ENCODE peak calls at places on chromosomes 6 and 20, in nine cellular contexts. R, S, N, L, Y, K, F, H and O are unnamed samples.
A peak's percentile ranks its signal among the peaks of the same experiment; 100 is the strongest.

GRCh38 chr6:164612731-164613130 is 696.7 kb downstream of the C6orf118 start:
- DNase-seq in K (no peak), H (no peak), R (no peak), Y (no peak), F (no peak), L (no peak), S (no peak), N (no peak), O (no peak)

GRCh38 chr6:161694995-161695394 is 421.1 kb upstream of the AGPAT4 start:
- DNase-seq in R (no peak), F (no peak), Y (no peak), H (no peak), S (no peak), N (peak; percentile 7), L (no peak), K (no peak), O (peak; percentile 6)

GRCh38 chr6:159701413-159701999 is 8.5 kb upstream of the SOD2 start:
- DNase-seq in H (peak; percentile 97), K (no peak), N (no peak), F (no peak), R (no peak), L (no peak), Y (no peak), S (peak; percentile 63), O (no peak)

GRCh38 chr6:32194388-32194787 is 1.9 kb upstream of the GPSM3 start:
- DNase-seq in N (no peak), H (no peak), R (no peak), L (no peak), S (no peak), F (no peak), K (no peak), Y (no peak), O (no peak)

GRCh38 chr6:26454641-26455040 is 3.1 kb upstream of the BTN2A1 start:
- DNase-seq in H (peak; percentile 52), Y (no peak), N (no peak), L (no peak), F (no peak), S (no peak), R (no peak), K (no peak), O (no peak)

GRCh38 chr20:15875446-15875845 is 697.8 kb downstream of the KIF16B start:
- DNase-seq in L (no peak), R (no peak), S (no peak), F (no peak), N (no peak), H (no peak), K (no peak), Y (no peak), O (no peak)

GRCh38 chr6:135129139-135129867 is 51.8 kb upstream of the MYB start:
- DNase-seq in R (no peak), L (no peak), F (no peak), S (no peak), H (no peak), K (no peak), Y (no peak), N (no peak), O (no peak)

GRCh38 chr6:41647061-41647511 is 8.8 kb downstream of the MDFI start:
- DNase-seq in R (no peak), H (no peak), Y (no peak), N (no peak), K (no peak), F (no peak), S (no peak), L (no peak), O (no peak)

GRCh38 chr6:159594106-159594749 is 98.8 kb downstream of the SOD2 start:
- DNase-seq in R (no peak), Y (no peak), H (peak; percentile 52), S (no peak), L (no peak), F (no peak), K (no peak), N (peak; percentile 33), O (peak; percentile 15)

GRCh38 chr6:105573138-105573537 is 170.3 kb upstream of the PREP start:
- DNase-seq in N (no peak), H (no peak), Y (no peak), L (no peak), R (no peak), S (no peak), F (no peak), K (no peak), O (no peak)

GRCh38 chr6:110575910-110576463 is 99.6 kb upstream of the SLC22A16 start:
- DNase-seq in K (no peak), F (no peak), R (no peak), N (no peak), S (no peak), L (no peak), Y (no peak), H (no peak), O (no peak)

GRCh38 chr6:45608252-45608911 is 230.6 kb upstream of the SUPT3H start:
- DNase-seq in L (no peak), Y (no peak), R (no peak), S (no peak), H (peak; percentile 15), F (no peak), K (no peak), N (no peak), O (no peak)

GRCh38 chr6:3227363-3228045 is at the start of gene TUBB2B:
- DNase-seq in L (no peak), Y (no peak), H (peak; percentile 37), F (no peak), K (no peak), S (peak; percentile 29), R (no peak), N (no peak), O (no peak)

DNA sequence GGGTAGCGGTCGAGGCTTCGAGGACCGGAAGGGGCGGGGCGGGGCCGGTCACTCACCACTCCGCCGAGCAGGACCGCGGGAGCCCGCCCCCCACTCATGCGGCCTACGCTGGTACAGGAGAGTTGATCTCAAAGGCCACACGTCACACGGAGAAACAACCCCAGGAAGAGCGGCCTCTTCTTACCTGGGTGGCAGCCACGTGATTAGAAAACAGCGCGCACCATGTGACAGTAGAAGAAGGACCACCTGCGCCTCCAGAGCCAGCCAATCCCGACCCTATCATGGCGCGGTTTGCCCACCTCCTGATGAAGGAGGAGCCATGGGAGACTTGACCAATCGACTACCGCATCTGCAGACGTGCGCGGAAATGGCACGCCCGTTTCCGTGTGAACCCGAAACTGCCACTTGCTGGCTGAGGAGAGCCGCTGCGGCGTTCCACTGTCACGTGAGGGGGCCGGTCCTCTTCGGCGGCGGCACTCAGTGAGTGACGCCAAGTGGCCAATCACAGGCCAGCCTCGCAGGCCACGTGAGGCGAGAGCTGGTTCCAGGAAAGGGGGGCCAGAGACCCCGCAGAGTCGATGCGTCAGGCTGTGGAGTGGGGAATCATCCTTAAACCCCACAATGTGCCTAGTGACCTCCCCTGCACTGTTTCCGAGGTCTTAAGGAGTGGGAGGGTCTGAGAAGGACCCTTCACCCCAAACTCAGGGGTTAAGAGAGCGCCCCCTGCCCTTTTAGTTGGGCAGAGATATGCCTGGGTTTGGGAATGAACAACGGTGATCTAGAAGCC is at the start of gene CUTA:
- DNase-seq in Y (peak; percentile 99), L (peak; percentile 95), H (peak; percentile 100), F (peak; percentile 100), N (peak; percentile 99), K (peak; percentile 100), S (peak; percentile 99), R (peak; percentile 99), O (peak; percentile 95)
- TF ChIP-seq POLR2A in Y (peak; percentile 97), L (peak; percentile 52), H (no peak), F (peak; percentile 55), N (peak; percentile 32), K (peak; percentile 8), S (peak; percentile 88), R (peak; percentile 75), O (no peak)

DNA sequence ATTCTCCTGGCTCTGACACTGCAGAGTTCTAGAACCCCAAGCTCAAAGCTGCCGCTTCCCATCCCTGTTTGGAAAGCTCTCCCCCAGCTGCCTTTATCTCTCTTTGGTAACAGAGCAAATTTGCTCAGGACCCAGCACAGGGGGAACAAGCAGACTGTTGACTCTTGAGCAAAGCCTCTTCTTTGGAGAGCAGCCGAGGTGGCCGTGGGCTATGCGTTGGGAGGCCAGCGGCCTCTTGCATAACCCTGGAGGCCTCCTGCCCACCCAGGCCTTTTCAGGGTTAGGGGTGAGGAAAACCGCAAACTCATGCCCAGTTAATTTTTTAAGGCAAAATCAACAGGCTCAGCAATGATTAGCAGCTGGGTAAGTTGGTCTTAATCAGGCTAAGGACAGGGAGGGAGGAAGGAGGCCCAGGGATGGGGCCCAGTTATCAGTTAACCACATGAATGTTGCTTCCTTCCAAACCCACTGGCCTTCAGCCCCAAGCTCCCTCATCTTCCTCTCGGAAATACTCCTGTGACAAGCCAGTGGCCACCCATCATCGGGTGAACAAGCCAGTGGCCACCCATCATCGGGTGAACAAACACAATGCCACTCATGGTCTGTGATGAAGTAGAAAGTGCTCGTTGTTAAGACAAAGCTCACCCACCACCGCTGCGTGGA is 39.2 kb downstream of the HNF4A start:
- DNase-seq in Y (peak; percentile 77), K (no peak), F (peak; percentile 92), L (no peak), S (no peak), H (no peak), N (no peak), R (no peak), O (no peak)
- TF ChIP-seq POLR2A in Y (no peak), K (no peak), F (peak; percentile 42), L (no peak), S (no peak), H (no peak), N (no peak), R (no peak), O (no peak)

GRCh38 chr6:163577404-163577803 is 162.9 kb downstream of the QKI start:
- DNase-seq in N (no peak), L (no peak), K (no peak), R (no peak), Y (no peak), H (no peak), F (no peak), S (no peak), O (no peak)
- TF ChIP-seq POLR2A in N (no peak), L (no peak), K (no peak), R (no peak), Y (no peak), H (no peak), F (no peak), S (no peak), O (no peak)

GRCh38 chr20:57187068-57187634 is 79.3 kb downstream of the BMP7 start:
- DNase-seq in S (no peak), K (no peak), F (no peak), N (no peak), H (no peak), R (no peak), L (no peak), Y (no peak), O (no peak)
- TF ChIP-seq POLR2A in S (no peak), K (no peak), F (no peak), N (no peak), H (no peak), R (no peak), L (no peak), Y (no peak), O (no peak)

GRCh38 chr20:52493177-52493711 is 301.7 kb upstream of the ZFP64 start:
- DNase-seq in K (no peak), N (no peak), H (peak; percentile 36), L (no peak), Y (no peak), R (no peak), S (peak; percentile 14), F (no peak), O (no peak)
- TF ChIP-seq POLR2A in K (no peak), N (no peak), H (peak; percentile 53), L (no peak), Y (no peak), R (no peak), S (no peak), F (no peak), O (no peak)

GRCh38 chr6:113642714-113643442 is 214.3 kb upstream of the MARCKS start:
- DNase-seq in K (no peak), N (no peak), L (no peak), Y (no peak), H (peak; percentile 28), S (no peak), F (no peak), R (peak; percentile 86), O (no peak)
- TF ChIP-seq POLR2A in K (no peak), N (no peak), L (no peak), Y (no peak), H (no peak), S (no peak), F (no peak), R (no peak), O (no peak)